ENCODE peak calls at places on chromosomes 7 and 10, in four cellular contexts. E is DND-41; L is Caco-2; F is stimulated activated CD4-positive, alpha-beta T cell treated with anti-CD3 and anti-CD28 coated beads, Interleukin-1b, Interleukin-23, amount 100 ng/mL, for 1 hour. G is an unnamed sample.

GRCh38 chr10:4025339-4025738 is 240.3 kb upstream of the KLF6 start:
- DNase-seq in E (no peak), L (no peak), F (no peak), G (no peak)

GRCh38 chr7:50317221-50317678 is 12.7 kb downstream of the IKZF1 start:
- DNase-seq in E (no peak), L (no peak), F (no peak), G (no peak)

GRCh38 chr10:117365612-117366011 is 9.6 kb downstream of the PDZD8 start:
- DNase-seq in E (no peak), L (no peak), F (no peak), G (peak)

GRCh38 chr10:47183726-47184084 is 116.3 kb upstream of the GDF10 start:
- DNase-seq in E (no peak), L (no peak), F (no peak), G (no peak)

GRCh38 chr7:80277434-80278427 is 143.1 kb downstream of the GNAI1 start:
- DNase-seq in E (no peak), L (no peak), F (no peak), G (peak)

GRCh38 chr10:12922117-12922900 is 79.2 kb downstream of the CCDC3 start:
- DNase-seq in E (no peak), L (no peak), F (no peak), G (no peak)

GRCh38 chr10:4638116-4638515 is 187.9 kb upstream of the AKR1E2 start:
- DNase-seq in E (no peak), L (no peak), F (no peak), G (no peak)

GRCh38 chr7:70568674-70569334 is 563.1 kb upstream of the GALNT17 start:
- DNase-seq in E (no peak), L (peak), F (no peak), G (no peak)

GRCh38 chr10:91907914-91908357 is 1.4 kb downstream of the FGFBP3 start:
- DNase-seq in E (no peak), L (no peak), F (no peak), G (no peak)

GRCh38 chr10:46035923-46036849 is 5.8 kb upstream of the NCOA4 start:
- DNase-seq in E (no peak), L (peak), F (no peak), G (no peak)

GRCh38 chr10:21724695-21725371 is 190.8 kb downstream of the MLLT10 start:
- DNase-seq in E (peak), L (peak), F (no peak), G (peak)

GRCh38 chr10:102268333-102268999 is 23.1 kb downstream of the GBF1 start:
- DNase-seq in E (no peak), L (no peak), F (no peak), G (no peak)

GRCh38 chr7:128453836-128454804 is 1.6 kb upstream of the HILPDA start:
- DNase-seq in E (no peak), L (no peak), F (no peak), G (no peak)

GRCh38 chr7:42125321-42125720 is 111.7 kb downstream of the GLI3 start:
- DNase-seq in E (no peak), L (no peak), F (no peak), G (no peak)

GRCh38 chr7:5584091-5584490 is 160.5 kb upstream of the TNRC18 start:
- DNase-seq in E (no peak), L (no peak), F (no peak), G (no peak)

GRCh38 chr7:99375070-99375807 is 709 bp downstream of the ARPC1B start:
- DNase-seq in E (peak), L (peak), F (peak), G (peak)

GRCh38 chr7:2204446-2204845 is 28.3 kb downstream of the MAD1L1 start:
- DNase-seq in E (no peak), L (no peak), F (no peak), G (no peak)

GRCh38 chr7:92629779-92630178 is 39.6 kb upstream of the FAM133B start:
- DNase-seq in E (no peak), L (no peak), F (no peak), G (no peak)

GRCh38 chr10:81108516-81109199 is 571.0 kb downstream of the SH2D4B start:
- DNase-seq in E (no peak), L (peak), F (no peak), G (no peak)

GRCh38 chr10:78746178-78746763 is 322.5 kb upstream of the ZMIZ1 start:
- DNase-seq in E (no peak), L (no peak), F (no peak), G (no peak)

GRCh38 chr10:51743146-51743545 is 43.8 kb upstream of the CSTF2T start:
- DNase-seq in E (peak), L (no peak), F (no peak), G (no peak)

GRCh38 chr7:49773939-49774458 is 561 bp downstream of the VWC2 start:
- DNase-seq in E (no peak), L (no peak), F (no peak), G (no peak)

GRCh38 chr7:149866817-149867447 is 6.8 kb upstream of the ATP6V0E2 start:
- DNase-seq in E (peak), L (no peak), F (no peak), G (no peak)